ENCODE peak calls at places on chromosomes 12 and 14, in six cellular contexts. O is K562, K is SK-N-SH, A is H1, G is GM12878, H is HCT116. P is an unnamed sample.

GRCh38 chr14:42130809-42131208 is 524.1 kb downstream of the LRFN5 start:
- DNase-seq in O (no peak), K (no peak), A (no peak), G (no peak), H (no peak), P (no peak)

GRCh38 chr12:46110220-46110700 is 119.9 kb upstream of the SCAF11 start:
- DNase-seq in O (no peak), K (no peak), A (no peak), G (no peak), H (no peak), P (peak)

GRCh38 chr14:73176673-73177072 is 40.4 kb downstream of the PSEN1 start:
- DNase-seq in O (no peak), K (no peak), A (no peak), G (no peak), H (no peak), P (no peak)

GRCh38 chr12:29943683-29944082 is 159.9 kb upstream of the TMTC1 start:
- DNase-seq in O (no peak), K (no peak), A (no peak), G (no peak), H (no peak), P (no peak)

GRCh38 chr12:49730568-49731101 is 10.7 kb upstream of the TMBIM6 start:
- DNase-seq in O (peak), K (no peak), A (no peak), G (no peak), H (no peak), P (no peak)

GRCh38 chr12:26198742-26199141 is 3.4 kb downstream of the SSPN start:
- DNase-seq in O (no peak), K (no peak), A (no peak), G (no peak), H (no peak), P (no peak)

GRCh38 chr14:65575389-65575788 is 162.9 kb downstream of the FUT8 start:
- DNase-seq in O (no peak), K (no peak), A (no peak), G (no peak), H (no peak), P (no peak)

GRCh38 chr12:50764116-50764860 is 387 bp downstream of the ATF1 start:
- DNase-seq in O (peak), K (peak), A (peak), G (no peak), H (no peak), P (no peak)

GRCh38 chr12:123444396-123445026 is 8.0 kb upstream of the RILPL2 start:
- DNase-seq in O (no peak), K (no peak), A (no peak), G (no peak), H (no peak), P (no peak)

GRCh38 chr14:98808494-98809407 is 463.2 kb downstream of the BCL11B start:
- DNase-seq in O (no peak), K (no peak), A (no peak), G (no peak), H (no peak), P (peak)

GRCh38 chr12:119115296-119115905 is 63.3 kb upstream of the HSPB8 start:
- DNase-seq in O (peak), K (peak), A (peak), G (no peak), H (peak), P (peak)

GRCh38 chr14:102883028-102883953 is 39.2 kb upstream of the AMN start:
- DNase-seq in O (no peak), K (no peak), A (no peak), G (no peak), H (no peak), P (no peak)

GRCh38 chr12:92437452-92437851 is 265.3 kb upstream of the PLEKHG7 start:
- DNase-seq in O (no peak), K (no peak), A (no peak), G (no peak), H (no peak), P (no peak)
- TF ChIP-seq JUND in O (no peak), K (no peak), A (no peak), G (no peak), H (no peak), P (no peak)

DNA sequence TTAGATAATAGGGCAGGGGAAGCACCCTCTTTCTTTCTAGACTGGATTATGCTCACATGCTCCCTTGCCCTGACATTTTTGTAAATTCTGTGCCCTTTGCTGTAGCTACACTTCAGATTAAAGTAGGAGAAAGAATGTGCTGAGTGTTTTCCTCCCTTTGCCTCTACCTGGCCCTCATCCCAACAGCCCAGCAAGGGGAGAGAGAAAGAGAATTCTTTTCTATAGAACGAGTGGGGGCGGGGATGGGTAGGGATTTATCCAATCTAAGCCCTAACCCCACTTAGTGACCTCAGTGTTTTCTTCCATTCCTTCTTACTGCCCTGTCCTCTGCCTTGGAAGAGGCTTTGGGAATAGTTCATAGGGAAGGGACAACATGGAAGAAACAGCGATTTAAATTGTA is 13.5 kb downstream of the GPR84 start:
- DNase-seq in O (no peak), K (no peak), A (no peak), G (no peak), H (no peak), P (no peak)
- TF ChIP-seq JUND in O (no peak), K (no peak), A (no peak), G (no peak), H (no peak), P (no peak)

GRCh38 chr14:55705651-55706340 is 125.8 kb downstream of the KTN1 start:
- DNase-seq in O (no peak), K (no peak), A (no peak), G (no peak), H (no peak), P (peak)

GRCh38 chr14:55706893-55707292 is 126.9 kb downstream of the KTN1 start:
- DNase-seq in O (no peak), K (no peak), A (no peak), G (no peak), H (no peak), P (no peak)

GRCh38 chr14:55706341-55706684 is 126.3 kb downstream of the KTN1 start:
- DNase-seq in O (no peak), K (no peak), A (no peak), G (no peak), H (no peak), P (no peak)

GRCh38 chr14:55704654-55705053 is 124.6 kb downstream of the KTN1 start:
- DNase-seq in O (no peak), K (no peak), A (no peak), G (no peak), H (no peak), P (no peak)

GRCh38 chr14:55707365-55707804 is 127.4 kb downstream of the KTN1 start:
- DNase-seq in O (no peak), K (no peak), A (no peak), G (no peak), H (no peak), P (peak)
- TF ChIP-seq JUND in O (no peak), K (no peak), A (no peak), G (no peak), H (no peak), P (no peak)

GRCh38 chr12:94326727-94327126 is 132.9 kb downstream of the CEP83 start:
- DNase-seq in O (no peak), K (no peak), A (no peak), G (no peak), H (no peak), P (no peak)
- TF ChIP-seq JUND in O (no peak), K (peak), A (no peak), G (no peak), H (no peak), P (no peak)

GRCh38 chr14:20607617-20608016 is 16.4 kb upstream of the RNASE12 start:
- DNase-seq in O (no peak), K (no peak), A (no peak), G (no peak), H (no peak), P (no peak)

GRCh38 chr14:20608383-20609095 is 17.4 kb upstream of the RNASE12 start:
- DNase-seq in O (no peak), K (no peak), A (no peak), G (no peak), H (no peak), P (no peak)

GRCh38 chr14:20604291-20604690 is 13.1 kb upstream of the RNASE12 start:
- DNase-seq in O (no peak), K (no peak), A (no peak), G (no peak), H (no peak), P (no peak)

GRCh38 chr14:20606902-20607242 is 15.7 kb upstream of the RNASE12 start:
- DNase-seq in O (no peak), K (no peak), A (no peak), G (no peak), H (no peak), P (no peak)

GRCh38 chr14:20606190-20606901 is 15.2 kb upstream of the RNASE12 start:
- DNase-seq in O (no peak), K (peak), A (peak), G (no peak), H (no peak), P (peak)
- TF ChIP-seq JUND in O (no peak), K (no peak), A (peak), G (no peak), H (no peak), P (no peak)

DNA sequence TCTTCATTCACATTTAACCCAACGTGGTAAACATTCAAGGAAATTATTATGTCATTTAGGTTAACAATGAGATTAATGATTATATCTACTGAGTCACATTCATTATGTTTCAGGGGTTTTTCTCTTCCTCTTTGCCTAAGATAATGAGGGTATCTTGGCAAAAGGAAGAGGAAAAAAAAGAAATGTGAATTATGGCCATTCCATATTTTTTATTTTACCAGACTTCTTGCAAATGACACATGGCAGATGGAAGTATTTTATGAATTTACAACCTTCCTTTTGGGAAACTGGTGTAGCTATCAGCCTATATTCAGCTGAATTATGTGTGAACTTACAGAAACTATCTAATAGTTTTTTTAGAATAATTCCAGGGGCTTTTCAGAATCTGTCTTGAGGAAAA is 27.1 kb downstream of the TSPAN8 start:
- DNase-seq in O (no peak), K (no peak), A (no peak), G (no peak), H (no peak), P (no peak)
- TF ChIP-seq JUND in O (no peak), K (no peak), A (no peak), G (no peak), H (no peak), P (no peak)

GRCh38 chr12:56151672-56152131 is 685 bp upstream of the MYL6B start:
- DNase-seq in O (peak), K (peak), A (peak), G (no peak), H (peak), P (peak)

GRCh38 chr12:56150563-56150962 is 1.8 kb upstream of the MYL6B start:
- DNase-seq in O (no peak), K (no peak), A (no peak), G (no peak), H (no peak), P (no peak)

GRCh38 chr12:56152756-56153137 is 360 bp downstream of the MYL6B start:
- DNase-seq in O (no peak), K (peak), A (no peak), G (no peak), H (no peak), P (no peak)

GRCh38 chr12:56153291-56154065 is 1.1 kb downstream of the MYL6B start:
- DNase-seq in O (no peak), K (no peak), A (no peak), G (no peak), H (no peak), P (no peak)

DNA sequence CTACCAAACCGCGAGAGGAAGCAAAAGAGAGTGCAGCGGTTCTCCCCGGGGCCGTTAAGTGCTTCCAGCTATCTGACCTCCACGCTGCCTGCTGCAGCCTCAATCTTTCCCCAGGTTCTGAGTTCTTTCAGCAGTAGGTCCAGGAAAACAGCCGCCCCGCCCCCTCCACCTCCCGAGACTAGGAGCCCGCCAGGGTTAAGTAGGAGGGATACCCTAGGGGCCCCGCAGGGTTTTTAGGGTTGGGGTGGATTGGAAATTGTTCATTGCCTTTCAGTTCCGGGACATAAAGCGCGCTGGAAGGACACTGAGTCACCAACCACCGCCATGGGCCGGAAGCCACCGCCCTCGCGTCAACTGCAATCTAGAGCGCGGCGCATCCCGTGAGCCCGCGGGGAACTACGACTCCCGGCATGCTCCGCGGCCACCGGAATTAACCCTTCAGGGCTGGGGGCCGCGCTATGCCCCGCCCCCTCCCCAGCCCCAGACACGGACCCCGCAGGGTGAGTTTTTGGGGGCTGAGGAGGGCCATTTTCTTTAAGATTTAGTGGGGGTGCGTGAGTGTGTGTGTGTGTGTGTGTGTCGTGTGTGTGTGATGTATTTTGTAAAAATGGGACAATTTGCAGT is at the start of gene MYL6B:
- DNase-seq in O (peak), K (peak), A (peak), G (peak), H (peak), P (peak)
- TF ChIP-seq JUND in O (peak), K (peak), A (peak), G (no peak), H (no peak), P (peak)

GRCh38 chr14:103884854-103885253 is 37.5 kb upstream of the PPP1R13B start:
- DNase-seq in O (no peak), K (no peak), A (no peak), G (no peak), H (no peak), P (no peak)
- TF ChIP-seq JUND in O (no peak), K (no peak), A (no peak), G (no peak), H (no peak), P (no peak)

GRCh38 chr12:54258286-54258685 is 21.6 kb downstream of the CBX5 start:
- DNase-seq in O (peak), K (no peak), A (no peak), G (no peak), H (no peak), P (no peak)
- TF ChIP-seq JUND in O (no peak), K (peak), A (no peak), G (no peak), H (no peak), P (no peak)

GRCh38 chr14:89219056-89219455 is 198.0 kb downstream of the FOXN3 start:
- DNase-seq in O (no peak), K (no peak), A (no peak), G (no peak), H (no peak), P (no peak)
- TF ChIP-seq JUND in O (no peak), K (no peak), A (no peak), G (no peak), H (no peak), P (no peak)

P was measured in T47D.